ENCODE peak calls at places on chromosomes 16 and 17, in nine cellular contexts. P, K, Z, R, F, X, E, J and G are unnamed samples.

GRCh38 chr16:1155353-1156110 is 2.6 kb downstream of the CACNA1H start:
- DNase-seq in P (no peak), K (no peak), Z (no peak), R (no peak), F (no peak), X (peak; percentile 56), E (no peak), J (no peak), G (no peak)

GRCh38 chr17:44005865-44006580 is 1.6 kb downstream of the NAGS start:
- DNase-seq in P (no peak), K (no peak), Z (peak; percentile 59), R (no peak), F (no peak), X (peak; percentile 32), E (no peak), J (peak; percentile 44), G (peak; percentile 57)

GRCh38 chr16:1976216-1976520 is 4.3 kb downstream of the TBL3 start:
- DNase-seq in P (no peak), K (no peak), Z (no peak), R (no peak), F (no peak), X (no peak), E (no peak), J (no peak), G (no peak)

GRCh38 chr16:73301984-73302383 is 254.1 kb upstream of the ZFHX3 start:
- DNase-seq in P (no peak), K (no peak), Z (no peak), R (no peak), F (no peak), X (no peak), E (no peak), J (no peak), G (no peak)

GRCh38 chr17:46940692-46941404 is 17.9 kb downstream of the GOSR2 start:
- DNase-seq in P (peak; percentile 76), K (peak; percentile 60), Z (peak; percentile 79), R (peak; percentile 60), F (peak; percentile 17), X (peak; percentile 84), E (peak; percentile 31), J (peak; percentile 81), G (peak; percentile 87)

GRCh38 chr17:33262724-33263123 is 30.4 kb downstream of the ASIC2 start:
- DNase-seq in P (no peak), K (no peak), Z (no peak), R (no peak), F (no peak), X (peak; percentile 17), E (no peak), J (no peak), G (no peak)

GRCh38 chr16:57807968-57808528 is 5.8 kb upstream of the KIFC3 start:
- DNase-seq in P (peak; percentile 78), K (peak; percentile 90), Z (peak; percentile 92), R (peak; percentile 91), F (no peak), X (peak; percentile 98), E (peak; percentile 65), J (peak; percentile 90), G (peak; percentile 89)

GRCh38 chr16:651844-652243 is 2.7 kb downstream of the WDR90 start:
- DNase-seq in P (no peak), K (no peak), Z (no peak), R (no peak), F (no peak), X (no peak), E (no peak), J (no peak), G (no peak)

GRCh38 chr17:51650772-51651171 is 390.4 kb downstream of the UTP18 start:
- DNase-seq in P (no peak), K (no peak), Z (no peak), R (no peak), F (no peak), X (no peak), E (no peak), J (no peak), G (no peak)

GRCh38 chr16:22375117-22375962 is 921 bp upstream of the CDR2 start:
- DNase-seq in P (no peak), K (no peak), Z (no peak), R (no peak), F (no peak), X (no peak), E (no peak), J (no peak), G (peak; percentile 17)

GRCh38 chr16:67014641-67015315 is 14.2 kb upstream of the CBFB start:
- DNase-seq in P (no peak), K (no peak), Z (no peak), R (no peak), F (no peak), X (no peak), E (no peak), J (no peak), G (peak; percentile 15)

GRCh38 chr16:84950906-84951305 is 60.4 kb downstream of the ZDHHC7 start:
- DNase-seq in P (no peak), K (no peak), Z (no peak), R (no peak), F (no peak), X (peak; percentile 66), E (no peak), J (no peak), G (no peak)

GRCh38 chr16:84785843-84786538 is 33.8 kb upstream of the CRISPLD2 start:
- DNase-seq in P (peak; percentile 66), K (no peak), Z (peak; percentile 91), R (peak; percentile 70), F (no peak), X (no peak), E (no peak), J (peak; percentile 67), G (no peak)

GRCh38 chr17:81417049-81417878 is 22.0 kb downstream of the BAHCC1 start:
- DNase-seq in P (no peak), K (no peak), Z (no peak), R (no peak), F (no peak), X (no peak), E (no peak), J (no peak), G (no peak)

GRCh38 chr16:14285542-14286380 is 214.6 kb downstream of the MRTFB start:
- DNase-seq in P (peak; percentile 92), K (peak; percentile 89), Z (peak; percentile 97), R (peak; percentile 97), F (no peak), X (peak; percentile 93), E (peak; percentile 74), J (peak; percentile 96), G (peak; percentile 95)
- TF ChIP-seq POLR2A in P (no peak), K (no peak), Z (no peak), R (no peak), F (peak; percentile 19), X (peak; percentile 31), E (peak; percentile 69), J (peak; percentile 43), G (no peak)

GRCh38 chr17:76433693-76434092 is 19.3 kb downstream of the UBE2O start:
- DNase-seq in P (no peak), K (no peak), Z (no peak), R (no peak), F (no peak), X (no peak), E (no peak), J (no peak), G (no peak)

GRCh38 chr17:76434870-76435269 is 18.1 kb downstream of the UBE2O start:
- DNase-seq in P (peak; percentile 79), K (no peak), Z (no peak), R (no peak), F (no peak), X (no peak), E (no peak), J (no peak), G (no peak)

GRCh38 chr17:76431509-76431908 is 21.4 kb downstream of the UBE2O start:
- DNase-seq in P (no peak), K (no peak), Z (no peak), R (no peak), F (no peak), X (no peak), E (no peak), J (no peak), G (no peak)

GRCh38 chr17:76432004-76432403 is 20.9 kb downstream of the UBE2O start:
- DNase-seq in P (no peak), K (no peak), Z (no peak), R (no peak), F (no peak), X (no peak), E (no peak), J (no peak), G (no peak)

GRCh38 chr17:76432712-76433336 is 20.1 kb downstream of the UBE2O start:
- DNase-seq in P (no peak), K (no peak), Z (no peak), R (peak; percentile 49), F (no peak), X (peak; percentile 40), E (no peak), J (no peak), G (no peak)
- H3K4me1 ChIP-seq in P (peaks cover 70% of the 10 kb centered on the region), K (no peaks in the 10 kb centered on the region), Z (peaks cover 21% of the 10 kb centered on the region), R (peaks cover 12% of the 10 kb centered on the region), F (peaks cover 5% of the 10 kb centered on the region), X (peaks cover 9% of the 10 kb centered on the region), E (peaks cover 65% of the 10 kb centered on the region), J (peaks cover 4% of the 10 kb centered on the region), G (no peaks in the 10 kb centered on the region)

GRCh38 chr17:64599187-64599676 is 62.9 kb downstream of the SMURF2 start:
- DNase-seq in P (no peak), K (no peak), Z (peak; percentile 32), R (no peak), F (no peak), X (no peak), E (no peak), J (no peak), G (no peak)
- TF ChIP-seq POLR2A in P (no peak), K (no peak), Z (no peak), R (no peak), F (no peak), X (no peak), E (no peak), J (no peak), G (no peak)

GRCh38 chr17:74771319-74771914 is 4.7 kb downstream of the NAT9 start:
- DNase-seq in P (no peak), K (no peak), Z (no peak), R (no peak), F (no peak), X (no peak), E (no peak), J (no peak), G (no peak)

GRCh38 chr17:74773414-74773813 is 2.7 kb downstream of the NAT9 start:
- DNase-seq in P (no peak), K (no peak), Z (no peak), R (no peak), F (no peak), X (no peak), E (no peak), J (no peak), G (no peak)

GRCh38 chr17:74773871-74774286 is 2.3 kb downstream of the NAT9 start:
- DNase-seq in P (no peak), K (no peak), Z (no peak), R (peak; percentile 55), F (no peak), X (no peak), E (no peak), J (no peak), G (no peak)

GRCh38 chr17:74770498-74771318 is 5.4 kb downstream of the NAT9 start:
- DNase-seq in P (peak; percentile 73), K (peak; percentile 83), Z (peak; percentile 89), R (peak; percentile 24), F (no peak), X (peak; percentile 77), E (peak; percentile 25), J (peak; percentile 90), G (peak; percentile 67)

DNA sequence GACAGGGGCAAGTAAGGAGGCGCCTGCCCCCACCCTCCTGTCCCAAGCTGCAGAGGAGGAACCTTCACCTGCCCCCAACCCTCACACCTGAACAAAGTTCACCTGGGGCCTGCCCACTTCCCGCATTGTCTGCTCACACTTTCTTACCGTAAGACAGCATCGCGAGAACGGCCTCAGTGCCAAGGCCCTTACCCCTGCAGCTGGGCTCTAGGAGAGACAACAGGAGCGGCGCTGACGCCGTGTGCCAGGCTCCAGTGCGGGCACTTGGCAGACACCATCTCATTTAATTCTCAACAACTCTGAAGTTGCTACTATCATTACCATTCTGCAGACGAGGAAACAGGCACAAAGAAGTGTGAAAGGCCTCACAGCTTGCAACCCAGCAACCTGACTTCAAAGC is 4.1 kb downstream of the NAT9 start:
- DNase-seq in P (no peak), K (no peak), Z (no peak), R (no peak), F (no peak), X (no peak), E (no peak), J (no peak), G (no peak)
- H3K4me1 ChIP-seq in P (peaks cover 54% of the 10 kb centered on the region), K (peaks cover 11% of the 10 kb centered on the region), Z (peaks cover 49% of the 10 kb centered on the region), R (peaks cover 17% of the 10 kb centered on the region), F (peaks cover 23% of the 10 kb centered on the region), X (peaks cover 35% of the 10 kb centered on the region), E (peaks cover 24% of the 10 kb centered on the region), J (peaks cover 57% of the 10 kb centered on the region), G (peaks cover 23% of the 10 kb centered on the region)